ENCODE peak calls at places on chromosomes 6 and 20, in nine cellular contexts. V is dermis blood vessel endothelial cell; K is GM03348; W is aorta; M is stimulated activated CD4-positive, alpha-beta T cell treated with anti-CD3 and anti-CD28 coated beads, Interleukin-15, amount 100 ng/mL, for 48 hours; D is activated CD4-positive, alpha-beta T cell treated with anti-CD3 and anti-CD28 coated beads, Interleukin-2, amount 50 U/mL, for 1 hour; T is M059J; B is endothelial cell; Y is IMR-90. S is an unnamed sample.

GRCh38 chr6:13859871-13860555 is 45.7 kb upstream of the MCUR1 start:
- DNase-seq in V (no peak), K (no peak), W (no peak), M (no peak), D (no peak), T (no peak), B (peak), Y (no peak), S (no peak)

GRCh38 chr20:3000852-3001523 is 42.4 kb upstream of the GNRH2 start:
- DNase-seq in V (peak), K (peak), W (no peak), M (no peak), D (no peak), T (peak), B (no peak), Y (peak), S (peak)

GRCh38 chr6:125421853-125422252 is 120.1 kb upstream of the HDDC2 start:
- DNase-seq in V (peak), K (no peak), W (peak), M (no peak), D (no peak), T (peak), B (peak), Y (no peak), S (peak)

GRCh38 chr6:147029923-147030322 is 174.3 kb upstream of the STXBP5 start:
- DNase-seq in V (no peak), K (no peak), W (no peak), M (no peak), D (no peak), T (no peak), B (no peak), Y (no peak), S (no peak)

GRCh38 chr20:43748274-43748673 is 21.5 kb upstream of the GTSF1L start:
- DNase-seq in V (no peak), K (no peak), W (no peak), M (no peak), D (no peak), T (no peak), B (no peak), Y (peak), S (no peak)

GRCh38 chr6:35299674-35300073 is 2.1 kb downstream of the DEF6 start:
- DNase-seq in V (no peak), K (no peak), W (no peak), M (no peak), D (no peak), T (no peak), B (no peak), Y (no peak), S (no peak)

GRCh38 chr6:123808556-123808955 is 4.9 kb downstream of the NKAIN2 start:
- DNase-seq in V (no peak), K (no peak), W (no peak), M (no peak), D (no peak), T (no peak), B (no peak), Y (no peak), S (no peak)

GRCh38 chr6:117309613-117310012 is 44.3 kb downstream of the VGLL2 start:
- DNase-seq in V (no peak), K (no peak), W (no peak), M (no peak), D (no peak), T (no peak), B (no peak), Y (no peak), S (no peak)

GRCh38 chr20:45304464-45304999 is 2.1 kb upstream of the RBPJL start:
- DNase-seq in V (no peak), K (no peak), W (peak), M (no peak), D (no peak), T (no peak), B (no peak), Y (no peak), S (no peak)

GRCh38 chr20:10705801-10706459 is 32.1 kb upstream of the JAG1 start:
- DNase-seq in V (no peak), K (no peak), W (no peak), M (no peak), D (no peak), T (peak), B (no peak), Y (no peak), S (peak)

GRCh38 chr6:111486921-111487320 is 3.9 kb upstream of the REV3L start:
- DNase-seq in V (no peak), K (no peak), W (no peak), M (peak), D (no peak), T (no peak), B (no peak), Y (no peak), S (no peak)

GRCh38 chr6:158272324-158272723 is 39.9 kb upstream of the TULP4 start:
- DNase-seq in V (no peak), K (no peak), W (no peak), M (no peak), D (no peak), T (no peak), B (no peak), Y (no peak), S (no peak)

GRCh38 chr6:166419268-166419667 is 36.5 kb upstream of the MPC1 start:
- DNase-seq in V (no peak), K (no peak), W (no peak), M (peak), D (peak), T (peak), B (no peak), Y (peak), S (peak)

GRCh38 chr6:2744778-2745177 is 5.9 kb downstream of the MYLK4 start:
- DNase-seq in V (no peak), K (no peak), W (no peak), M (no peak), D (no peak), T (no peak), B (no peak), Y (no peak), S (no peak)

GRCh38 chr20:19660808-19661378 is 97.2 kb upstream of the RIN2 start:
- DNase-seq in V (no peak), K (no peak), W (no peak), M (no peak), D (no peak), T (no peak), B (no peak), Y (no peak), S (no peak)

GRCh38 chr6:71589254-71589653 is 297.1 kb upstream of the RIMS1 start:
- DNase-seq in V (no peak), K (no peak), W (no peak), M (no peak), D (no peak), T (no peak), B (no peak), Y (no peak), S (no peak)

GRCh38 chr6:43383021-43383667 is 13.7 kb upstream of the ZNF318 start:
- DNase-seq in V (no peak), K (peak), W (no peak), M (no peak), D (no peak), T (peak), B (no peak), Y (peak), S (peak)

GRCh38 chr20:36120241-36120640 is 34.3 kb upstream of the EPB41L1 start:
- DNase-seq in V (no peak), K (no peak), W (no peak), M (no peak), D (no peak), T (no peak), B (no peak), Y (no peak), S (no peak)

GRCh38 chr20:40521962-40522361 is 167.1 kb downstream of the MAFB start:
- DNase-seq in V (no peak), K (no peak), W (no peak), M (no peak), D (no peak), T (no peak), B (no peak), Y (no peak), S (no peak)

GRCh38 chr6:161168281-161168891 is 105.5 kb downstream of the AGPAT4 start:
- DNase-seq in V (peak), K (peak), W (no peak), M (no peak), D (no peak), T (peak), B (no peak), Y (peak), S (peak)

GRCh38 chr6:129966125-129966524 is 52.3 kb upstream of the L3MBTL3 start:
- DNase-seq in V (no peak), K (no peak), W (no peak), M (no peak), D (no peak), T (peak), B (no peak), Y (peak), S (no peak)

GRCh38 chr6:128573036-128573435 is 52.6 kb upstream of the PTPRK start:
- DNase-seq in V (no peak), K (no peak), W (no peak), M (no peak), D (no peak), T (no peak), B (no peak), Y (no peak), S (no peak)

GRCh38 chr20:61875221-61875885 is 190.3 kb downstream of the TAF4 start:
- DNase-seq in V (no peak), K (no peak), W (no peak), M (no peak), D (no peak), T (no peak), B (peak), Y (no peak), S (no peak)

GRCh38 chr6:105170066-105170465 is 9.7 kb downstream of the POPDC3 start:
- DNase-seq in V (no peak), K (no peak), W (no peak), M (no peak), D (no peak), T (no peak), B (no peak), Y (peak), S (no peak)

GRCh38 chr20:9215539-9215938 is 146.7 kb downstream of the PLCB4 start:
- DNase-seq in V (peak), K (no peak), W (no peak), M (no peak), D (no peak), T (no peak), B (no peak), Y (no peak), S (no peak)

GRCh38 chr6:24274441-24275083 is 83.3 kb downstream of the DCDC2 start:
- DNase-seq in V (peak), K (peak), W (no peak), M (no peak), D (no peak), T (peak), B (no peak), Y (peak), S (peak)

GRCh38 chr6:89952696-89953095 is 58.4 kb downstream of the GJA10 start:
- DNase-seq in V (peak), K (no peak), W (no peak), M (peak), D (peak), T (peak), B (no peak), Y (peak), S (peak)

GRCh38 chr20:52104546-52105044 is 87.0 kb downstream of the ZFP64 start:
- DNase-seq in V (peak), K (peak), W (no peak), M (no peak), D (no peak), T (peak), B (peak), Y (peak), S (peak)

GRCh38 chr6:56329296-56330050 is 82.1 kb upstream of the COL21A1 start:
- DNase-seq in V (peak), K (no peak), W (no peak), M (no peak), D (no peak), T (peak), B (no peak), Y (peak), S (no peak)

S was measured in Daoy.